ENCODE peak calls at places on chromosomes 3 and 15, in six cellular contexts. S, W, U, X, G and M are unnamed samples.
A peak's percentile ranks its signal among the peaks of the same experiment; 100 is the strongest.

GRCh38 chr3:126245811-126246727 is 65.7 kb upstream of the ALDH1L1 start:
- DNase-seq in S (peak; percentile 30), G (peak; percentile 61), W (no peak), U (peak; percentile 80), X (no peak), M (no peak)

GRCh38 chr15:68558318-68559305 is 20.2 kb upstream of the CORO2B start:
- DNase-seq in X (no peak), G (peak; percentile 37), U (no peak), S (no peak), W (no peak), M (no peak)

GRCh38 chr3:124260206-124260915 is 268.4 kb upstream of the ROPN1 start:
- DNase-seq in G (peak; percentile 16), X (no peak), S (peak; percentile 48), W (no peak), U (peak; percentile 95), M (no peak)

GRCh38 chr3:62134061-62134496 is 239.3 kb downstream of the FEZF2 start:
- DNase-seq in W (no peak), G (no peak), X (no peak), U (peak; percentile 59), S (no peak), M (no peak)

GRCh38 chr3:42683875-42684593 is 1.3 kb upstream of the KLHL40 start:
- DNase-seq in X (peak; percentile 27), G (peak; percentile 87), S (peak; percentile 71), U (peak; percentile 98), W (no peak), M (no peak)

GRCh38 chr15:70323111-70323851 is 225.6 kb upstream of the TLE3 start:
- DNase-seq in S (peak; percentile 29), W (no peak), G (peak; percentile 36), X (no peak), U (peak; percentile 65), M (no peak)

GRCh38 chr15:26023691-26024090 is 160.6 kb upstream of the ATP10A start:
- DNase-seq in G (no peak), S (no peak), W (no peak), X (no peak), U (no peak), M (no peak)

GRCh38 chr3:161070980-161071663 is 34.0 kb downstream of the B3GALNT1 start:
- DNase-seq in X (no peak), S (no peak), W (no peak), U (no peak), G (no peak), M (no peak)

GRCh38 chr15:48366574-48367312 is 35.5 kb downstream of the DUT start:
- DNase-seq in S (no peak), U (no peak), X (no peak), W (no peak), G (no peak), M (no peak)

GRCh38 chr15:34861216-34861615 is 65.9 kb upstream of the ACTC1 start:
- DNase-seq in X (no peak), W (no peak), U (no peak), G (no peak), S (no peak), M (no peak)

GRCh38 chr3:114538211-114538610 is 244.4 kb downstream of the TIGIT start:
- DNase-seq in S (no peak), U (no peak), G (no peak), W (no peak), X (no peak), M (no peak)

GRCh38 chr3:161403251-161403650 is 31.9 kb upstream of the SPTSSB start:
- DNase-seq in G (no peak), W (no peak), U (no peak), X (no peak), S (no peak), M (no peak)

GRCh38 chr3:127035672-127036071 is 52.8 kb downstream of the PLXNA1 start:
- DNase-seq in S (peak; percentile 78), X (no peak), U (peak; percentile 93), G (no peak), W (no peak), M (no peak)

GRCh38 chr15:20340931-20341661 is 200.5 kb downstream of the GOLGA6L6 start:
- DNase-seq in U (no peak), G (peak; percentile 34), W (peak; percentile 81), S (no peak), X (peak; percentile 21), M (no peak)

GRCh38 chr15:57784081-57784488 is 77.6 kb downstream of the POLR2M start:
- DNase-seq in S (peak; percentile 31), X (no peak), U (no peak), W (no peak), G (no peak), M (no peak)

GRCh38 chr3:4799266-4800256 is 179.7 kb upstream of the BHLHE40 start:
- DNase-seq in W (no peak), U (no peak), G (no peak), S (no peak), X (no peak), M (no peak)

GRCh38 chr3:169945313-169945712 is 21.3 kb upstream of the SEC62 start:
- DNase-seq in U (no peak), X (peak; percentile 15), G (peak; percentile 93), S (no peak), W (peak; percentile 78), M (no peak)

GRCh38 chr15:57526076-57526475 is 65.6 kb upstream of the MYZAP start:
- DNase-seq in W (no peak), X (no peak), S (no peak), G (no peak), U (no peak), M (no peak)

GRCh38 chr3:48039487-48040190 is 23.4 kb upstream of the MAP4 start:
- DNase-seq in U (peak; percentile 70), S (no peak), G (peak; percentile 36), W (no peak), X (no peak), M (no peak)

GRCh38 chr3:5646030-5646368 is 458.5 kb downstream of the EDEM1 start:
- DNase-seq in U (no peak), S (no peak), G (no peak), W (no peak), X (no peak), M (no peak)

GRCh38 chr15:30059771-30060170 is 23.0 kb upstream of the GOLGA8J start:
- DNase-seq in S (no peak), G (no peak), U (no peak), W (no peak), X (no peak), M (no peak)

GRCh38 chr3:105527949-105528348 is 161.2 kb downstream of the ALCAM start:
- DNase-seq in W (peak; percentile 14), S (no peak), G (no peak), X (no peak), U (peak; percentile 38), M (no peak)

GRCh38 chr3:123688241-123688747 is 103.4 kb upstream of the HACD2 start:
- DNase-seq in X (no peak), S (peak; percentile 72), U (peak; percentile 87), G (peak; percentile 4), W (no peak), M (no peak)

GRCh38 chr3:15113468-15113867 is 14.5 kb upstream of the RBSN start:
- DNase-seq in S (no peak), W (no peak), X (no peak), G (no peak), U (no peak), M (no peak)
- TF ChIP-seq CTCF in S (no peak), W (no peak), X (no peak), G (no peak), U (no peak), M (no peak)

DNA sequence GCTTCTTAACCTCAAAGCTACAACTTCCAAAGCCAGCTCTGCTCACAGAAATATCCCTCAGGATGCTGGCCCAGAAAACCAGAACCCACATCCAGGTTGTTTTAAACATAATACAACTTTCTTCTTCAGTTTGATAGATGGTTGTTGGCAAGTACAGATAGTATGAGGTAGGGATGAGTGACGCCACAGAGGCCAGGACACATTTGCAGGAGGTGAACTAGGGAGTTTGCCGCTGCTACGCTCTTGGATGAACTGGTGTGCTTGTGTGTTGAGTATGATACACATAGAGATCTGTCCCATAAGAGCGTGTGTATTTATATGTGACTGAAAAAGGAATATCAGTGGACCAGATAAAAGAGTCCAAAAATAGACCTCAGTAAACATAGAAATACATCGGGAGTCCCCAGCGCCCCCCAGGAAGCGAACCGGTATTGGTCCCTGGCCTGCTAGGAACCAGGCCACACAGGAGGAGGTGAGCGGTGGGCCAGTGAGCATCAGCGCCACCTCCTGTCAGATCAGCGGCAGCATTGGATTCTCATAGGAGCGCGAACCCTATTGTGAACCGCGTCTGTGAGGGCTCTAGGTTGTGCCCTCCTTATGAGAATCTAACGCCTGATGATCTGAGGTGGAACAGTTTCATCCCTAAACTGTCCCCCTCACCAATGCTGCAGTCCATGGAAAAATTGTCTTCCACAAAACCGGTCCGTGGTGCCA is 98.0 kb downstream of the LRRK1 start:
- DNase-seq in U (no peak), W (no peak), S (no peak), X (no peak), G (peak; percentile 50), M (no peak)
- TF ChIP-seq CTCF in U (no peak), W (no peak), S (peak; percentile 3), X (no peak), G (peak; percentile 55), M (no peak)

GRCh38 chr3:8164145-8164544 is 337.5 kb upstream of the LMCD1 start:
- DNase-seq in S (no peak), X (no peak), G (no peak), U (no peak), W (no peak), M (no peak)

DNA sequence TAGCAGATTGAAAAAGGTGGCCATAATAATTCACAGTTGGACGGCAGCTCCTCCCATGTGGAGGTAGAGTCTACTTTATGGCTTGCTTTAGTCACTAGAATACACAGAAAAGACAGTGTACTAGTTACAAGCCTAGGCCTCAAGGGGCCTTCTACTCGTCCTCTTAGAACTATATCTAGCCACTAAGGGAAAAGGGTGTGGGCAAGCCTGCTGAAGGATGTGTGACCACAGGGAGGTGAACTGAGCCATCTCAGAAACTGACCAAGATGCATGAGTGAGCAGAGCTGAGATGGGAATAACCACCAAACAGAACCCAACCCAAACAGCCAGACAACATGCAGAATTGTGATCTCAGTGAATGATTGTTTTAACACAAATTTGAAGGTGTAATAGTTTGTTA is 335.6 kb upstream of the LMCD1 start:
- DNase-seq in S (no peak), G (no peak), W (no peak), X (no peak), U (no peak), M (no peak)
- TF ChIP-seq CTCF in S (no peak), G (no peak), W (no peak), X (no peak), U (no peak), M (no peak)

GRCh38 chr15:40565333-40566238 is 744 bp upstream of the CCDC32 start:
- DNase-seq in W (no peak), G (no peak), S (no peak), X (no peak), U (no peak), M (no peak)
- TF ChIP-seq CTCF in W (no peak), G (no peak), S (no peak), X (no peak), U (no peak), M (no peak)

GRCh38 chr3:87446849-87447387 is 170.5 kb upstream of the POU1F1 start:
- DNase-seq in X (no peak), W (no peak), S (no peak), G (no peak), U (no peak), M (no peak)
- TF ChIP-seq CTCF in X (no peak), W (no peak), S (no peak), G (no peak), U (no peak), M (no peak)